ENCODE peak calls at places on chromosomes 13 and 19, in six cellular contexts. One of them, this sample, is unnamed.

GRCh38 chr13:49828452-49828851 is 36.0 kb upstream of the KPNA3 start:
- DNase-seq in substantia nigra: no peak
- DNase-seq in mucosa of descending colon: no peak
- DNase-seq in RCC 7860: no peak
- DNase-seq in midbrain: no peak
- DNase-seq in GM13977: no peak
- DNase-seq in this sample: no peak

GRCh38 chr13:107117327-107118012 is 549.5 kb upstream of the ARGLU1 start:
- DNase-seq in GM13977: no peak
- DNase-seq in substantia nigra: no peak
- DNase-seq in RCC 7860: peak
- DNase-seq in mucosa of descending colon: no peak
- DNase-seq in midbrain: no peak
- DNase-seq in this sample: no peak

GRCh38 chr13:43908156-43909126 is 28.7 kb downstream of the LACC1 start:
- DNase-seq in substantia nigra: no peak
- DNase-seq in GM13977: peak
- DNase-seq in mucosa of descending colon: no peak
- DNase-seq in midbrain: peak
- DNase-seq in RCC 7860: peak
- DNase-seq in this sample: no peak

GRCh38 chr13:88384542-88384941 is 713.4 kb downstream of the SLITRK5 start:
- DNase-seq in midbrain: no peak
- DNase-seq in RCC 7860: no peak
- DNase-seq in substantia nigra: no peak
- DNase-seq in mucosa of descending colon: no peak
- DNase-seq in GM13977: no peak
- DNase-seq in this sample: no peak

GRCh38 chr13:113907637-113908617 is 44.1 kb upstream of the GAS6 start:
- DNase-seq in midbrain: no peak
- DNase-seq in mucosa of descending colon: no peak
- DNase-seq in substantia nigra: no peak
- DNase-seq in GM13977: no peak
- DNase-seq in RCC 7860: no peak
- DNase-seq in this sample: peak

GRCh38 chr19:10505583-10506229 is 2.5 kb upstream of the KEAP1 start:
- DNase-seq in mucosa of descending colon: peak
- DNase-seq in substantia nigra: peak
- DNase-seq in midbrain: peak
- DNase-seq in GM13977: peak
- DNase-seq in RCC 7860: peak
- DNase-seq in this sample: peak

GRCh38 chr19:35123573-35123972 is 8.0 kb downstream of the FXYD3 start:
- DNase-seq in GM13977: no peak
- DNase-seq in midbrain: no peak
- DNase-seq in mucosa of descending colon: no peak
- DNase-seq in RCC 7860: no peak
- DNase-seq in substantia nigra: no peak
- DNase-seq in this sample: peak

GRCh38 chr19:46935066-46935663 is 74.4 kb downstream of the ARHGAP35 start:
- DNase-seq in substantia nigra: no peak
- DNase-seq in GM13977: no peak
- DNase-seq in mucosa of descending colon: no peak
- DNase-seq in midbrain: no peak
- DNase-seq in RCC 7860: no peak
- DNase-seq in this sample: no peak

GRCh38 chr19:23778566-23778965 is 19.9 kb upstream of the ZNF681 start:
- DNase-seq in mucosa of descending colon: no peak
- DNase-seq in RCC 7860: no peak
- DNase-seq in substantia nigra: no peak
- DNase-seq in GM13977: no peak
- DNase-seq in midbrain: no peak
- DNase-seq in this sample: no peak

GRCh38 chr19:5046339-5047039 is 77.6 kb downstream of the KDM4B start:
- DNase-seq in GM13977: no peak
- DNase-seq in substantia nigra: no peak
- DNase-seq in midbrain: no peak
- DNase-seq in RCC 7860: peak
- DNase-seq in mucosa of descending colon: peak
- DNase-seq in this sample: peak

GRCh38 chr13:50309200-50309848 is 294.1 kb downstream of the KCNRG start:
- DNase-seq in RCC 7860: no peak
- DNase-seq in GM13977: no peak
- DNase-seq in midbrain: no peak
- DNase-seq in substantia nigra: no peak
- DNase-seq in mucosa of descending colon: no peak
- DNase-seq in this sample: no peak

This sample was measured in left colon.